ENCODE peak calls at places on chromosomes 16 and 17, in eight cellular contexts. M is activated CD4-positive, alpha-beta T cell treated with anti-CD3 and anti-CD28 coated beads for 36 hours; G is HCT116; N is right lobe of liver; U is esophagus mucosa; B is activated CD8-positive, alpha-beta T cell treated with anti-CD3 and anti-CD28 coated beads for 36 hours; Q is right cardiac atrium; X is upper lobe of left lung. P is an unnamed sample.

GRCh38 chr16:72793017-72793416 is 254.9 kb downstream of the ZFHX3 start:
- ATAC-seq in B (no peak), U (no peak), X (no peak), Q (no peak), N (no peak), M (no peak), G (no peak), P (no peak)

GRCh38 chr16:12188674-12189249 is 212.2 kb downstream of the SNX29 start:
- ATAC-seq in Q (no peak), U (peak), G (no peak), N (no peak), X (no peak), M (no peak), B (no peak), P (no peak)

GRCh38 chr17:71071837-71072236 is 902.5 kb downstream of the KCNJ2 start:
- ATAC-seq in M (peak), Q (no peak), X (peak), U (peak), B (no peak), G (peak), N (no peak), P (peak)

GRCh38 chr17:27339836-27340550 is 46.1 kb downstream of the WSB1 start:
- ATAC-seq in B (peak), U (peak), G (peak), N (peak), M (peak), X (no peak), Q (no peak), P (peak)

GRCh38 chr16:2519711-2520080 is 475 bp upstream of the AMDHD2 start:
- ATAC-seq in Q (peak), X (no peak), M (no peak), U (peak), G (peak), N (no peak), B (no peak), P (peak)

GRCh38 chr16:81607805-81608514 is 163.4 kb downstream of the CMIP start:
- ATAC-seq in X (no peak), G (no peak), N (no peak), M (no peak), B (no peak), U (no peak), Q (no peak), P (no peak)

GRCh38 chr16:81238296-81239011 is at the start of gene BCO1:
- ATAC-seq in X (peak), G (peak), U (peak), M (no peak), N (peak), B (no peak), Q (peak), P (no peak)

GRCh38 chr16:78249056-78249455 is 149.6 kb downstream of the WWOX start:
- ATAC-seq in B (no peak), M (no peak), G (no peak), U (no peak), N (peak), X (peak), Q (peak), P (no peak)

GRCh38 chr16:17901309-17901708 is 430.5 kb upstream of the XYLT1 start:
- ATAC-seq in X (no peak), G (no peak), N (no peak), M (no peak), B (no peak), Q (no peak), U (no peak), P (no peak)

GRCh38 chr16:66007717-66008116 is 358.8 kb upstream of the CDH5 start:
- ATAC-seq in G (no peak), N (no peak), X (peak), B (no peak), M (no peak), Q (no peak), U (no peak), P (no peak)

GRCh38 chr17:42684033-42684625 is 1.8 kb downstream of the CNTNAP1 start:
- ATAC-seq in G (no peak), M (no peak), U (no peak), N (no peak), Q (no peak), X (no peak), B (no peak), P (no peak)

GRCh38 chr16:3798827-3799226 is 81.5 kb upstream of the TRAP1 start:
- ATAC-seq in G (no peak), B (no peak), M (no peak), U (no peak), X (no peak), N (no peak), Q (no peak), P (peak)

P was measured in stimulated activated memory B cell treated with anti-CD40 and anti-IgM and Interleukin-4, amounts not matched to agents 10 μg/mL and 1 μg/mL and 100 μg/mL, for 72 hours.